ENCODE peak calls at places on chromosomes 12 and 14, in five cellular contexts. Y is adrenal gland, T is OCI-LY7, V is astrocyte of the spinal cord, Z is heart right ventricle. I is an unnamed sample.

GRCh38 chr14:37593496-37594237 is 1.4 kb downstream of the FOXA1 start:
- DNase-seq in Z (no peak), Y (no peak), V (no peak), T (no peak), I (no peak)

GRCh38 chr12:107776171-107776570 is 1.7 kb downstream of the ASCL4 start:
- DNase-seq in T (no peak), V (no peak), Y (no peak), Z (no peak), I (no peak)

GRCh38 chr14:36663404-36664321 is 2.0 kb downstream of the PAX9 start:
- DNase-seq in T (no peak), Y (no peak), Z (no peak), V (no peak), I (no peak)

GRCh38 chr14:65847065-65847847 is 434.7 kb downstream of the FUT8 start:
- DNase-seq in Y (peak), T (peak), Z (no peak), V (no peak), I (peak)

GRCh38 chr14:102183922-102184677 is 44.4 kb downstream of the WDR20 start:
- DNase-seq in Z (no peak), V (no peak), T (no peak), Y (no peak), I (peak)

GRCh38 chr14:20610002-20610765 is 19.0 kb upstream of the RNASE12 start:
- DNase-seq in V (peak), Y (peak), T (peak), Z (peak), I (peak)

GRCh38 chr12:57864382-57864781 is 17.9 kb upstream of the CTDSP2 start:
- DNase-seq in Z (no peak), V (no peak), T (no peak), Y (no peak), I (no peak)

GRCh38 chr14:24238527-24239037 is 3.8 kb downstream of the TINF2 start:
- DNase-seq in T (no peak), V (no peak), Z (no peak), Y (no peak), I (no peak)

GRCh38 chr14:105470163-105470811 is 4.3 kb upstream of the CRIP2 start:
- DNase-seq in V (no peak), Z (no peak), Y (no peak), T (no peak), I (no peak)

GRCh38 chr12:75724913-75725312 is 213.5 kb upstream of the KRR1 start:
- DNase-seq in Y (peak), V (peak), Z (no peak), T (no peak), I (no peak)

GRCh38 chr14:99387880-99388279 is 92.8 kb downstream of the SETD3 start:
- DNase-seq in T (no peak), Y (no peak), V (no peak), Z (no peak), I (no peak)

GRCh38 chr12:13864081-13864673 is 117.2 kb downstream of the GRIN2B start:
- DNase-seq in T (peak), Y (peak), Z (peak), V (peak), I (peak)

GRCh38 chr14:20632831-20633771 is 8.4 kb downstream of the OR6S1 start:
- DNase-seq in T (no peak), V (peak), Z (no peak), Y (peak), I (peak)

DNA sequence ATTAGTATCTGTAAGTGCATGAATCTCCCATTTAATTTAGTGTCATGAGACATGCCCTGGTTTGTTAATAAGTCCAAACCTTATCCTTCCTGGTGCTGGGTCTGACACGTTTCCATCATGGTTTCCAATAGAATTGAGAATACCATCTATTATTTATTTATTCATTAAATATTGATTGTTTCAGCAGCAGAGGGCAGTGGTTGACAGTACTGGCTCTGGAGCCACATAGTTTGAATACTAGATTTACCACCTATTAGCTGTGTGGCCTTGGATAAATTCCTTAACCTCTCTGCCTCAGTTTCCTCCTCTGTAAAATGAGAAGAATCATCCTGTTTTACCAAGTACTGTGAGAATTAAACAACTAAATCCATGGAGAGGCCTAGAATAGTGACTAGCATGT is 941 bp upstream of the STAB2 start:
- DNase-seq in Y (no peak), V (no peak), T (no peak), Z (no peak), I (no peak)
- TF ChIP-seq CTCF in Y (no peak), V (no peak), T (no peak), Z (no peak), I (no peak)

GRCh38 chr14:47278233-47278842 is 397.1 kb downstream of the MDGA2 start:
- DNase-seq in Z (no peak), V (peak), T (peak), Y (peak), I (peak)
- TF ChIP-seq CTCF in Z (peak), V (peak), T (peak), Y (peak), I (peak)

GRCh38 chr12:32918890-32919791 is 22.6 kb upstream of the PKP2 start:
- DNase-seq in Z (no peak), Y (no peak), T (peak), V (peak), I (no peak)
- TF ChIP-seq CTCF in Z (peak), Y (peak), T (peak), V (peak), I (no peak)

DNA sequence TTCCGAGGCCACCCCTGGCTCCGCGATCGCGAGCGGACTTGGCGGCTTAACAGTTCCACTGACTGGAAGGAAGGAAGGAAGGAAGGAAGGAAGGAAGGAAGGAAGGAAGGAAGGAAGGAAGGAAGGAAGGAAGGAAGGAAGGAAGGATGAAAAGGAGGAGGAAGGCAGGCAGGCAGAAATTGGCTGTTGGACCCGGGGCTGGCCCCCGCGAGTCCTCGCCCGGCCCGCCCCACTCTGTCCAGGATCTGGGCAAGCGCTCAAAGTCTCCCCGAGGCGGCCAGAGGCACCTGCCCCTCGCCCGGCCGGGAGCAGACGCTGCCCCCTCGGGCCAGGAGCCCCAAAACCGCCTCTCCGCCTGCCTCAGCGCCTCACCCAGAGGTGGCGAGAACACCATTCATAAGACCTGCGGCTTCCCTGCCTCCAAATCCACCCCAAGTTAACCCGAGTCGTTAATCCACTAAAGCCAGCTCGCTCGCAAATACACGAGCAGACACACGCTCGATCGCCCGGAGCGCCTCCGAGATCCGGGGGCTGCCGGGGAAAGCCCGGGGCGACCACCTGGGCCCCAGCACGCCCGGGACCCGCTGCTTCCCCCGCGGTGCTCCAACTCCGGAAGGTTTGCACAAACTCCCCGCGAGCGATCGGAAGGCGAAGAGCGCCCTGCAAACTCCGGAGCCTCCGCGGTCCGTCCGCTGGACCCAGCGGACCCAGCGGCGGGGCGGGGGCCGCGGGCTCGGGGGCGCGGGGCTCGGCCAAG is 844 bp downstream of the DPF3 start:
- DNase-seq in V (peak), Y (peak), Z (peak), T (peak), I (peak)
- TF ChIP-seq CTCF in V (no peak), Y (no peak), Z (no peak), T (no peak), I (no peak)

DNA sequence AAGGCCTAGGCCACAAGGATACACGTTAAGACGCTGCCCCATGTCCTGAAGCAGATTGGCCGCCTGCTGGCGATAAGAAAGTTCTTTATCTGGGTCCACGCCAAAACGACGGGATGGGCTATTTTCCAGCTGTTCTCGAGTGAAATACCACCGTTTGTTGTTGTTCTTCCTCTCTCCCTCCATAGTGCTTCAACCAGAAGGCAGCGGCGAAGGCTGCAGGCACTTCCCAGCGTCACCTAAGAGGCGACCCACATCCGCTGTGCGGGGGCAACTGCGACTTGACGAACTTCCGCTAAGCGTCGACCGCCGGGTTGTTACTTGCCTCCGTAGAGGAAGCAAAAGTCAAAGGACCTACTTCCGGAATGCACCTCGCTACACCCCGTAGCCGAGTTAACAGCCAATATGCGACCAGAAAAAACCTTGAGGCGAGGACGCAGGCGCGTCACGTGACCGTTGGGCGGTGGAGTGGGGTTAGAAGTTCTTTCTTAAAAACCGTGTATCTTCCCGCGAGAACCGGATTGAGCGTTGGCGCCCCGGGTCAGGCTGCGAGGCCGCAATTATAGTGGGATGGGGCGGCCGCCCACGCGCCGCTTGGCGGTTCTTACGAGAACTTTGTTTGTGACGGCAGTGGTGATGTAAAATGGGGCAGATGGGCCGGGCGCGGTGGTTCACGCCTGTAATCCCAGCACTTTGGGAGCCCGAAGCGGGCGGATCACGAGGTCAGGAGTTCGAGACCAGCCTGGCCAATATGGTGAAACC is at the start of gene CCNT1:
- DNase-seq in Y (peak), V (peak), T (peak), Z (peak), I (peak)
- TF ChIP-seq CTCF in Y (peak), V (peak), T (peak), Z (no peak), I (no peak)

GRCh38 chr14:23005451-23005850 is 4.5 kb downstream of the C14orf93 start:
- DNase-seq in Y (no peak), Z (no peak), V (no peak), T (no peak), I (no peak)

GRCh38 chr14:23009483-23009938 is 432 bp downstream of the C14orf93 start:
- DNase-seq in T (no peak), Y (no peak), V (no peak), Z (no peak), I (no peak)

GRCh38 chr14:23008836-23009235 is 1.1 kb downstream of the C14orf93 start:
- DNase-seq in V (peak), T (peak), Z (no peak), Y (no peak), I (no peak)

GRCh38 chr14:23005861-23006534 is 3.9 kb downstream of the C14orf93 start:
- DNase-seq in Y (no peak), Z (no peak), V (peak), T (no peak), I (no peak)

DNA sequence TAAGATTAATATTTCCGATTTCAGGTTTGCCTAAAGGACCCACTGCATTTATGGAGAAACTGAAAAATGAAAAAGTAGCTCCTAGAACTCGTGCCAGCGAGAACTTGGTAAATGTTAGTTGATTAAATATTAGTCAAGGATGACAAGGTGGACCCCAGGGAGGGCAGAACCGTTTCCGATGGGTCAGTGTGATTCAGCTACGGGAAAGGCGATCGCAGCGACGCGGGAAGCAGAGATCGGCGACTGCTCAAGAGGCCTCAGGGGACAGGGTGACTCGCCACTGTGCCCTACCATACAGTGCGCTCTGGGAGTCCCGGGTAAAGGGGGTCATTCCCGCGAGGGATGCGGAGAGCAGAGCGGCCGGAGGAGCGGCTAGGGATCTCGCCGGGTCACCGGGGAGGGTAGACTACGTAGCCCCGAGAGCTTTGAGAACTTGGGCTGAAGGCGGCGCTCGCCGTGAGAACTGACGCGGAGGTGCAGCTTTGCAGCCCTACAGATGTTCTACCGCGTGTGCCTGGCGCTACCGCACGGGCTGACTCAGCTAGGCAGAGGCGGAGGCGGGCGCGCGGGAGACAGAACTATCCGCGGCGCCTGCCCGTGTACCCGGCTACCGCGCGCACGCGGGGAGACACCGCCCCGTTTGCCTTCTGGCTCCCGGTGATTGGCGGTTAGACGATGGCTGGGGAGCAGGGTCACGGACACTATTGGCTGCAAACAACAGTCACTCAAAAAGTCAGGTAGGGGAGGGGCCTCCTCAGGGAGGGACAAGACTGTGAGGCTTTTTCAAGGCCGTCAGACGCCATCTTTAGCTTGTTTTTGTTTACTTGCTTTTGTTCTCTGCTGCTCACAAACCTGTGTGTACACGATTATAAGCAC is 3.2 kb downstream of the C14orf93 start:
- DNase-seq in V (peak), T (peak), Y (peak), Z (peak), I (peak)
- TF ChIP-seq CTCF in V (peak), T (peak), Y (peak), Z (no peak), I (no peak)

GRCh38 chr12:54294152-54294913 is 6.5 kb downstream of the NFE2 start:
- DNase-seq in T (peak), Z (peak), Y (peak), V (no peak), I (peak)
- TF ChIP-seq CTCF in T (peak), Z (no peak), Y (peak), V (peak), I (peak)

GRCh38 chr12:112239881-112240280 is 114.5 kb downstream of the TRAFD1 start:
- DNase-seq in Y (no peak), T (no peak), V (no peak), Z (no peak), I (no peak)
- TF ChIP-seq CTCF in Y (no peak), T (no peak), V (no peak), Z (no peak), I (no peak)

GRCh38 chr12:110705309-110705708 is 16.4 kb upstream of the HVCN1 start:
- DNase-seq in T (no peak), Z (no peak), V (no peak), Y (no peak), I (no peak)

GRCh38 chr12:110708917-110709316 is 20.0 kb upstream of the HVCN1 start:
- DNase-seq in V (no peak), T (no peak), Z (no peak), Y (no peak), I (no peak)

GRCh38 chr12:110702081-110702480 is 13.2 kb upstream of the HVCN1 start:
- DNase-seq in V (no peak), Y (no peak), Z (no peak), T (no peak), I (no peak)

GRCh38 chr12:110704231-110704630 is 15.3 kb upstream of the HVCN1 start:
- DNase-seq in V (no peak), Z (no peak), Y (no peak), T (no peak), I (no peak)

DNA sequence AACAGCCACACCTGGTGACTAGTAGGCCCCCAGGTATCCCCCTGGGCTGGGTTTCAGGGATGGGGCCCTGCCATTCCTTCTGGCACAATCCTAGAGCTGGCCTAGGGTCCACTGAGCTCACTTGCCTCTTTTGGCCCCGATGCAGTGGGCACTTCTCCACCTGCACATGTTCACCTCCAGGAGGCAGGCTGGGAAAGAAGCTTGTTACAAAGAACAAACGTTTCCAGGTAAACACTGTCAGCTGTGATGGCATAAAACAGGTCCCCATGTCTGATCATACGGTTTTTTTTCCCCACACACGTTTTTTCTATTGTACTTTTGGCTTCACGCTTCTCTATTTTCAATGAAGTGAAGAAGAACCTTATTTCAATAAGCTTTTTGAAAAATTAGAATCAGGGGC is 15.8 kb upstream of the HVCN1 start:
- DNase-seq in V (no peak), Y (no peak), T (peak), Z (no peak), I (peak)
- TF ChIP-seq CTCF in V (peak), Y (no peak), T (peak), Z (no peak), I (peak)

GRCh38 chr14:51523243-51523642 is 128.5 kb upstream of the FRMD6 start:
- DNase-seq in Z (no peak), T (no peak), Y (no peak), V (no peak), I (no peak)
- TF ChIP-seq CTCF in Z (no peak), T (no peak), Y (no peak), V (no peak), I (no peak)

I was measured in GM20000.